ENCODE peak calls at places on chromosomes 7 and 10, in nine cellular contexts. G, D, V, K, Q, W, T, X and P are unnamed samples.
A peak's percentile ranks its signal among the peaks of the same experiment; 100 is the strongest.

GRCh38 chr10:48533951-48534720 is 70.7 kb downstream of the ARHGAP22 start:
- DNase-seq in Q (no peak), T (no peak), V (peak; percentile 17), W (no peak), G (no peak), D (no peak), K (no peak), X (no peak), P (no peak)

GRCh38 chr10:132942101-132942739 is at the start of gene CFAP46:
- DNase-seq in W (peak; percentile 78), G (peak; percentile 56), K (no peak), T (no peak), V (peak; percentile 62), X (no peak), Q (no peak), D (peak; percentile 44), P (peak; percentile 12)

GRCh38 chr10:59064116-59064707 is 112.2 kb upstream of the PHYHIPL start:
- DNase-seq in W (no peak), X (no peak), D (no peak), K (no peak), V (no peak), Q (no peak), G (no peak), T (no peak), P (no peak)

GRCh38 chr7:81487512-81487911 is 282.3 kb downstream of the HGF start:
- DNase-seq in K (no peak), X (no peak), V (no peak), G (no peak), D (no peak), W (no peak), Q (no peak), T (no peak), P (no peak)

GRCh38 chr10:126588024-126588423 is 82.5 kb downstream of the C10orf90 start:
- DNase-seq in W (no peak), V (no peak), X (no peak), T (no peak), K (no peak), D (no peak), G (no peak), Q (no peak), P (no peak)

GRCh38 chr10:92753865-92754264 is 64.1 kb downstream of the HHEX start:
- DNase-seq in X (no peak), Q (no peak), K (no peak), T (no peak), V (no peak), D (no peak), G (no peak), W (no peak), P (peak; percentile 57)

GRCh38 chr7:30692882-30693281 is 10.6 kb upstream of the CRHR2 start:
- DNase-seq in W (no peak), T (no peak), K (no peak), X (no peak), G (no peak), D (no peak), V (no peak), Q (no peak), P (no peak)

GRCh38 chr7:28132959-28133745 is 47.4 kb downstream of the JAZF1 start:
- DNase-seq in G (no peak), T (no peak), D (no peak), K (no peak), Q (no peak), W (no peak), V (no peak), X (no peak), P (no peak)

GRCh38 chr7:120053390-120053961 is 219.5 kb upstream of the KCND2 start:
- DNase-seq in W (no peak), Q (no peak), V (no peak), T (no peak), X (no peak), D (peak; percentile 82), G (no peak), K (no peak), P (no peak)

GRCh38 chr10:115963848-115964247 is 309.2 kb downstream of the GFRA1 start:
- DNase-seq in X (no peak), T (no peak), G (no peak), K (no peak), V (no peak), D (peak; percentile 16), W (no peak), Q (no peak), P (no peak)

GRCh38 chr7:65980478-65981250 is 1.3 kb downstream of the GUSB start:
- DNase-seq in D (no peak), K (peak; percentile 59), T (peak; percentile 82), X (peak; percentile 60), W (peak; percentile 36), G (peak; percentile 35), V (peak; percentile 27), Q (no peak), P (peak; percentile 60)

GRCh38 chr10:95653895-95654294 is 2.6 kb downstream of the ALDH18A1 start:
- DNase-seq in D (no peak), K (no peak), W (no peak), T (no peak), G (no peak), X (no peak), V (no peak), Q (no peak), P (no peak)

GRCh38 chr7:7566651-7567611 is at the start of gene MIOS:
- DNase-seq in D (peak; percentile 67), Q (peak; percentile 87), W (peak; percentile 92), V (peak; percentile 90), T (peak; percentile 92), X (peak; percentile 72), K (peak; percentile 81), G (peak; percentile 88), P (peak; percentile 91)

GRCh38 chr10:48439581-48440041 is 133.1 kb downstream of the MAPK8 start:
- DNase-seq in G (peak; percentile 59), Q (no peak), K (no peak), T (no peak), V (no peak), W (peak; percentile 77), D (peak; percentile 27), X (no peak), P (no peak)

GRCh38 chr10:15335500-15335899 is 35.6 kb downstream of the FAM171A1 start:
- DNase-seq in X (no peak), W (no peak), T (no peak), G (no peak), K (no peak), Q (no peak), D (no peak), V (no peak), P (no peak)

GRCh38 chr7:116802144-116802747 is 60.1 kb upstream of the CAPZA2 start:
- DNase-seq in V (no peak), Q (no peak), D (peak; percentile 25), W (no peak), T (no peak), X (no peak), G (no peak), K (no peak), P (no peak)

GRCh38 chr10:72088879-72089585 is 681 bp upstream of the SPOCK2 start:
- DNase-seq in K (no peak), W (no peak), V (no peak), D (no peak), Q (no peak), G (no peak), T (no peak), X (no peak), P (no peak)

GRCh38 chr7:23261843-23262452 is 15.4 kb downstream of the GPNMB start:
- DNase-seq in X (no peak), D (peak; percentile 67), G (peak; percentile 53), V (peak; percentile 50), T (peak; percentile 77), W (peak; percentile 61), Q (peak; percentile 55), K (peak; percentile 56), P (peak; percentile 78)

GRCh38 chr10:59611048-59611447 is 98.6 kb downstream of the SLC16A9 start:
- DNase-seq in K (no peak), X (no peak), D (no peak), G (no peak), V (no peak), W (no peak), T (no peak), Q (no peak), P (no peak)

GRCh38 chr10:99619090-99619800 is 994 bp downstream of the SLC25A28 start:
- DNase-seq in Q (no peak), K (no peak), V (no peak), G (no peak), D (peak; percentile 25), X (no peak), T (no peak), W (no peak), P (peak; percentile 44)
- TF ChIP-seq POLR2A in Q (no peak), K (no peak), V (no peak), G (no peak), D (no peak), X (no peak), T (no peak), W (no peak), P (no peak)

GRCh38 chr7:100566018-100566531 is 7.6 kb downstream of the SAP25 start:
- DNase-seq in K (no peak), W (no peak), T (no peak), X (no peak), Q (no peak), V (no peak), D (no peak), G (no peak), P (no peak)
- TF ChIP-seq POLR2A in K (no peak), W (no peak), T (no peak), X (no peak), Q (no peak), V (no peak), D (no peak), G (no peak), P (no peak)

DNA sequence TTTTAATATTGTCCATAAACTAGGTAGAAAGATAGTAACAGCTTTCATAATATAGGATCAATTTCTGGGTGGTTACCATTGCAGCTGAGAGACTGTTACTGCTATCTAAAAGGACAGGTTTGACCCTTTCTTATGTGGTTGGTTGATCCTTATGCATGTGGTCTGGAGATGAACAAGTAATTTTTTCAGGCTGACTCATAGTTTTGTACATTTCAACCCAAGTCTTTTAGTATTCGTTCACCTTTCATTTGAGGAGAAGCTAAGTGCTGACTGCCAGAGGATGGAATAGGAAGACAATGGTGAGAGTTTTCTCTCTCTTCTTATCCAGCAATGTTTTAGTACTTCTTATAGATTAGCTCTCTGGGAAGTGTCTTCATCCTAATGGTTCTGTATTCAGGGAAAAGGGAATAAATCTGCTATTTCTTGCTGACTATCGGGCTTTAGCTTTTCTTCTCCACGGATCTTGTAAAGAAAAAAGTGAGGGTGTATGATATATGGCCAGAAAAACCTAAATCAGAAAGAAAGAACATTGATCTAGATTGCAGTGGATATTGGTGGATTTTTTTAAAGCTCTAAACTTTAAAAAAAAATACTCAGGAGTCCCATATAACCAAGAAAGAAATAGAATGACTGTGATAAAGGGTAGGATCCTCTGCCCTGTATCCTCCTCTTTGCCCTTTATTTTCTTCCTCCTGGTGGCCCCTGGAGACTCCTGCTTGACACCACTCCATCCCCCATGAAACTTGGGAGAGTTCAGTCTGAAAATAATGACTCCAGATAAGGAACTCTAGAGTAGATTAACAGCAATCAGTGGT is 88.0 kb downstream of the CPED1 start:
- DNase-seq in T (no peak), D (peak; percentile 93), K (no peak), V (no peak), X (no peak), Q (no peak), W (no peak), G (no peak), P (peak; percentile 82)
- TF ChIP-seq POLR2A in T (no peak), D (peak; percentile 44), K (no peak), V (no peak), X (no peak), Q (no peak), W (no peak), G (no peak), P (peak; percentile 78)

GRCh38 chr7:25854608-25855497 is 297.1 kb upstream of the NFE2L3 start:
- DNase-seq in W (peak; percentile 32), K (no peak), X (peak; percentile 87), D (peak; percentile 100), V (no peak), T (peak; percentile 86), Q (peak; percentile 74), G (no peak), P (peak; percentile 90)
- TF ChIP-seq POLR2A in W (no peak), K (no peak), X (peak; percentile 56), D (peak; percentile 92), V (no peak), T (peak; percentile 51), Q (peak; percentile 72), G (no peak), P (no peak)